ENCODE peak calls at places on chromosomes 13 and 19, in six cellular contexts. E is mesenchymal stem cell, Z is H1, A is H9, D is neuronal stem cell, U is IMR-90. Y is an unnamed sample.

GRCh38 chr13:28805193-28805819 is 14.8 kb upstream of the MTUS2 start:
- DNase-seq in E (no peak), Z (peak; percentile 96), A (peak; percentile 65), D (no peak), U (no peak), Y (peak; percentile 19)

GRCh38 chr13:97429681-97430081 is 4.3 kb upstream of the RAP2A start:
- DNase-seq in E (no peak), Z (no peak), A (no peak), D (no peak), U (peak; percentile 50), Y (no peak)

GRCh38 chr13:73287871-73288270 is 229.1 kb downstream of the KLF5 start:
- DNase-seq in E (no peak), Z (no peak), A (no peak), D (no peak), U (no peak), Y (peak; percentile 26)

GRCh38 chr19:3151563-3152430 is 16.0 kb downstream of the GNA15 start:
- DNase-seq in E (peak; percentile 53), Z (no peak), A (no peak), D (no peak), U (no peak), Y (no peak)

GRCh38 chr13:70814684-70815083 is 706.4 kb upstream of the KLHL1 start:
- DNase-seq in E (no peak), Z (no peak), A (no peak), D (no peak), U (no peak), Y (no peak)

GRCh38 chr13:28754698-28755545 is 36.2 kb upstream of the SLC46A3 start:
- DNase-seq in E (peak; percentile 47), Z (peak; percentile 57), A (peak; percentile 67), D (no peak), U (peak; percentile 13), Y (no peak)

GRCh38 chr13:111506131-111506530 is 185.7 kb downstream of the TEX29 start:
- DNase-seq in E (no peak), Z (no peak), A (no peak), D (no peak), U (no peak), Y (no peak)

GRCh38 chr19:28519950-28520861 is 692.7 kb downstream of the UQCRFS1 start:
- DNase-seq in E (no peak), Z (peak; percentile 41), A (no peak), D (no peak), U (no peak), Y (no peak)

GRCh38 chr19:46579286-46579944 is 21.7 kb upstream of the CALM3 start:
- DNase-seq in E (peak; percentile 24), Z (peak; percentile 82), A (peak; percentile 54), D (peak; percentile 14), U (no peak), Y (no peak)

GRCh38 chr19:45947926-45948325 is 25.7 kb downstream of the NOVA2 start:
- DNase-seq in E (no peak), Z (no peak), A (no peak), D (no peak), U (peak; percentile 36), Y (no peak)

GRCh38 chr19:34274284-34274826 is 20.0 kb downstream of the GARRE1 start:
- DNase-seq in E (peak; percentile 48), Z (no peak), A (no peak), D (no peak), U (peak; percentile 26), Y (no peak)

GRCh38 chr19:30784850-30785459 is 412.8 kb downstream of the ZNF536 start:
- DNase-seq in E (peak; percentile 22), Z (peak; percentile 89), A (peak; percentile 79), D (peak; percentile 24), U (peak; percentile 26), Y (peak; percentile 49)

GRCh38 chr13:29845440-29846056 is 4.9 kb downstream of the UBL3 start:
- DNase-seq in E (no peak), Z (no peak), A (no peak), D (no peak), U (peak; percentile 32), Y (peak; percentile 12)

GRCh38 chr13:26561636-26562537 is 4.4 kb downstream of the WASF3 start:
- DNase-seq in E (peak; percentile 71), Z (no peak), A (no peak), D (peak; percentile 41), U (peak; percentile 84), Y (no peak)

GRCh38 chr13:28582892-28583240 is 76.1 kb upstream of the POMP start:
- DNase-seq in E (no peak), Z (no peak), A (no peak), D (no peak), U (no peak), Y (no peak)

GRCh38 chr19:1649706-1650626 is 2.4 kb downstream of the TCF3 start:
- DNase-seq in E (no peak), Z (no peak), A (no peak), D (no peak), U (no peak), Y (no peak)
- H3K18ac ChIP-seq in E (no peak overlapping the region), Z (peak overlapping the region; percentile 90), A (no peak overlapping the region), D (peak overlapping the region; percentile 76), U (no peak overlapping the region), Y (no peak overlapping the region)

DNA sequence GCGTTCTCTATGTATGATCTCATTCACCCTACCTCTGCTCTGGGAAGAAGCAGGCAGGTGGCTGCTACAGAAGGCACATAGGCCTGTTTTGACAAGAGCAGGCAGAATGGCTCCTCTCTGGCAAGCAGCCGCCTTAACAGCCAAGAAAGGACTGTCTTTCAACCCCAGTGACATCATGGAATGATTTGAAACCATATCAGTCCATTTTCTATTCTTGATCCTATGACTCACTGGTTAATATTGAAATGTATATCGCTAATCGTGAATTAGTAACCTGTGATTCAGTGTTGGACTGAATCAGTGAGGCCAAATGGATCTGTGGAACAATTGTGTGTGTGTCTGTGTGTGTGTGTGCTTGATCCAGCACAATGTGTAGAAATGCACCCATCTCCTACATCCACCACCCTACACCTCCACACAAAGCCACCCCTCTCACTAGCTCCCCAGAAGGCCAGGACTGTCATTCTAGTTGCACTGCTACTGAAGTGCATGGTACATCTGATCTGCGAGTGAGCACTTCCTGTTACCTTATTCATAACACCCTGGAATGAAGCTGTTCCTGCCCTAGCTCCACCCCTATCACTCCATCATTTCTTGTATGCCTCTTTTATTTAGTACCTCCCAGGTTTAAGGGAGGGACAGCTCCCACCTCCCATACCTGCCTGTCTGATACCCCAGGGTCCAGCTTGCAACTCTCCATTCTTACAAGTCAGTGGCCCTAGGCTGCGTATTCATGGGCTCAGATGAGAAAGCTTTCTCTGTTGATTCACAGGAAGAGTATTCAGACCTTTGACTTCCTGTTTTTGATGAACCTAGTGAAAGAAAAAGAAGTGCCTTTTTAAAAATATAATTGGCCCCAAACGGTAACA is 460.0 kb downstream of the FOXO1 start:
- DNase-seq in E (no peak), Z (no peak), A (no peak), D (no peak), U (peak; percentile 7), Y (no peak)
- H2AFZ ChIP-seq in E (no peak overlapping the region), Z (no peak overlapping the region), A (no peak overlapping the region), D (peak overlapping the region; percentile 51), U (no peak overlapping the region), Y (no peak overlapping the region)

GRCh38 chr13:90355162-90355751 is 992.2 kb upstream of the MIR17HG start:
- DNase-seq in E (no peak), Z (no peak), A (no peak), D (no peak), U (no peak), Y (no peak)

GRCh38 chr13:90352763-90353162 is 994.7 kb upstream of the MIR17HG start:
- DNase-seq in E (no peak), Z (no peak), A (no peak), D (no peak), U (no peak), Y (no peak)
- H3K18ac ChIP-seq in E (no peak overlapping the region), Z (no peak overlapping the region), A (no peak overlapping the region), D (no peak overlapping the region), U (no peak overlapping the region), Y (no peak overlapping the region)

GRCh38 chr13:89737051-89737450 is 1610.4 kb upstream of the MIR17HG start:
- DNase-seq in E (no peak), Z (no peak), A (no peak), D (no peak), U (no peak), Y (no peak)

DNA sequence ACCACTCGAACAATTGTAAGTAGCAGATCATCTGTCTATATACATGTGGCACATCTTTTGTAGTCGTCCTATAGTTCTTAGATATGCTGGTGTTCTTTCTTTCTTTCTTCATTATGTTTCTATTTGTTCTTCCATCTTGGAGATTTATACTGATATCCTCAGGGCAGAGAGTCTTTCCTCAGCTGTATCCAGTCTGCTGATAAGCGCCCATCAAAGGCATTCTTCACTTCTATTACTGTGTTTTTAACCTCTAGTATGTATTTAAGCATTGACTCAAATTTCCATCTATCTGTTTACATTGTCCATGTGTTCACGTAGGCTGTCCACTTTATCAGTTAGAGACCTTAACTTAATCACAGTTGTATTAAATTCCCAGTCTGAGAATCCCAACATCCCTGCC is 1613.8 kb upstream of the MIR17HG start:
- DNase-seq in E (no peak), Z (no peak), A (no peak), D (no peak), U (no peak), Y (no peak)
- H2AFZ ChIP-seq in E (no peak overlapping the region), Z (no peak overlapping the region), A (no peak overlapping the region), D (no peak overlapping the region), U (no peak overlapping the region), Y (no peak overlapping the region)

GRCh38 chr13:45416521-45417125 is 1.6 kb downstream of the SLC25A30 start:
- DNase-seq in E (peak; percentile 16), Z (no peak), A (no peak), D (no peak), U (no peak), Y (no peak)

GRCh38 chr13:45413826-45414312 is 4.3 kb downstream of the SLC25A30 start:
- DNase-seq in E (no peak), Z (no peak), A (no peak), D (no peak), U (no peak), Y (no peak)

GRCh38 chr13:45415112-45415511 is 3.1 kb downstream of the SLC25A30 start:
- DNase-seq in E (no peak), Z (no peak), A (no peak), D (no peak), U (no peak), Y (no peak)

GRCh38 chr13:45419945-45420344 is 1.8 kb upstream of the SLC25A30 start:
- DNase-seq in E (no peak), Z (no peak), A (no peak), D (no peak), U (no peak), Y (no peak)

DNA sequence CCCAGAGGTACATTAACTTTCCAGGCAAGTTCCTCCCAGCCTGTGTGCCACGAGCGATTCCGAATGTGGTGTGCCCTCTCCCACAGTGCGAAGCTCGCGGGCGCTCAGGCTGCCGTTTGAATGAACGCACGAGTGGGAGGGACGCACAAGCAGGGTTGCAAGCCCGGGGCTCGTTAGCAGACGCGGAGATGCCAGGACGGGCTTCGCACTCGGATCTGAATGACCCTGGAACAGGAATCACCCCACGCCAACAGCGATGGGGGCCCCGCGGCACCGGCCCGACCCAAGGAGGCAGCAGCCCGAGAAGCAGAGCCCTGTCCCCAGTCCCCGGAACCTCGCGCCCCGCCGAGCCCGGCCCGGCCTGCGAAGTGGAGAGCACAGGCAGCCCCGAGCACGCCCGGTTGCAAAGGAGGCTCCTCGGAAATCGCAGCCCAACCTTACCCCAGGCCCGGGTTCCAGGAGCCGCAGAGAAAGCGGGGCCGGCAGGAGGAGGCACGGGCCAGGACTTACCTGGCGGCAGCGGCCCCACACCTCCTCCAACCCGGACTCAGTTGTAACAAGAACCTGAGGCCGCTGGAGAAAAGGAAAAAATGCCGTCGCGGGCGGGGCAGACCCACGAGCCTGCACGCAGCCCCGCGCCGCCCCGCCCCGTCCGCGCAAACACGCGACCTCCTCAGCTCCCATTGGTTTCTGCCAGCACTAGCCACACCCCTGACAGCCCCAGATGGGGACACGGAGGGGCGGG is at the start of gene SLC25A30:
- DNase-seq in E (peak; percentile 97), Z (peak; percentile 93), A (peak; percentile 96), D (peak; percentile 82), U (peak; percentile 80), Y (peak; percentile 94)
- H3K18ac ChIP-seq in E (peak within 1 kb of the TSS; percentile 85), Z (peak within 1 kb of the TSS; percentile 62), A (no peak within 1 kb of the TSS), D (peak within 1 kb of the TSS; percentile 97), U (no peak within 1 kb of the TSS), Y (peak within 1 kb of the TSS; percentile 64)

Y was measured in trophoblast cell.